ENCODE peak calls at places on chromosomes 7 and 10, in five cellular contexts. One of them, this sample, is unnamed.

GRCh38 chr7:68321076-68321639 is 1277.1 kb upstream of the AUTS2 start:
- DNase-seq in NCI-H1694: peak; percentile 49
- DNase-seq in IMR-90: no peak
- DNase-seq in EL: no peak
- DNase-seq in Ammon's horn: no peak
- DNase-seq in this sample: peak; percentile 15

GRCh38 chr7:21253740-21254687 is 173.9 kb upstream of the SP4 start:
- DNase-seq in NCI-H1694: peak; percentile 24
- DNase-seq in IMR-90: peak; percentile 26
- DNase-seq in Ammon's horn: peak; percentile 80
- DNase-seq in EL: peak; percentile 53
- DNase-seq in this sample: peak; percentile 29

GRCh38 chr7:114931656-114932011 is 9.7 kb downstream of the MDFIC start:
- DNase-seq in IMR-90: no peak
- DNase-seq in Ammon's horn: no peak
- DNase-seq in NCI-H1694: no peak
- DNase-seq in EL: no peak
- DNase-seq in this sample: no peak

GRCh38 chr10:76433161-76434005 is 1002.0 kb downstream of the LRMDA start:
- DNase-seq in IMR-90: no peak
- DNase-seq in NCI-H1694: no peak
- DNase-seq in Ammon's horn: no peak
- DNase-seq in EL: no peak
- DNase-seq in this sample: no peak

GRCh38 chr10:58919927-58920654 is 256.4 kb upstream of the PHYHIPL start:
- DNase-seq in IMR-90: peak; percentile 54
- DNase-seq in EL: peak; percentile 79
- DNase-seq in Ammon's horn: no peak
- DNase-seq in NCI-H1694: no peak
- DNase-seq in this sample: peak; percentile 92

GRCh38 chr7:28581351-28581750 is 169.0 kb downstream of the CREB5 start:
- DNase-seq in EL: no peak
- DNase-seq in Ammon's horn: no peak
- DNase-seq in NCI-H1694: no peak
- DNase-seq in IMR-90: no peak
- DNase-seq in this sample: no peak

GRCh38 chr10:58951750-58952149 is 224.7 kb upstream of the PHYHIPL start:
- DNase-seq in NCI-H1694: no peak
- DNase-seq in Ammon's horn: no peak
- DNase-seq in EL: peak; percentile 36
- DNase-seq in IMR-90: no peak
- DNase-seq in this sample: peak; percentile 97

GRCh38 chr7:1694551-1694950 is 24.5 kb downstream of the ELFN1 start:
- DNase-seq in NCI-H1694: no peak
- DNase-seq in EL: no peak
- DNase-seq in IMR-90: no peak
- DNase-seq in Ammon's horn: no peak
- DNase-seq in this sample: no peak

GRCh38 chr10:49596836-49597235 is 13.3 kb upstream of the SLC18A3 start:
- DNase-seq in NCI-H1694: no peak
- DNase-seq in IMR-90: no peak
- DNase-seq in Ammon's horn: no peak
- DNase-seq in EL: no peak
- DNase-seq in this sample: no peak

GRCh38 chr10:14186245-14186644 is 144.5 kb downstream of the FRMD4A start:
- DNase-seq in IMR-90: peak; percentile 11
- DNase-seq in NCI-H1694: no peak
- DNase-seq in Ammon's horn: no peak
- DNase-seq in EL: peak; percentile 25
- DNase-seq in this sample: no peak

GRCh38 chr10:130214431-130214830 is 78.2 kb downstream of the GLRX3 start:
- DNase-seq in IMR-90: no peak
- DNase-seq in NCI-H1694: no peak
- DNase-seq in Ammon's horn: no peak
- DNase-seq in EL: no peak
- DNase-seq in this sample: no peak

GRCh38 chr7:157691521-157692155 is 354.8 kb downstream of the DNAJB6 start:
- DNase-seq in Ammon's horn: no peak
- DNase-seq in IMR-90: no peak
- DNase-seq in EL: no peak
- DNase-seq in NCI-H1694: no peak
- DNase-seq in this sample: no peak

GRCh38 chr7:2374401-2374800 is 19.8 kb downstream of the EIF3B start:
- DNase-seq in NCI-H1694: no peak
- DNase-seq in IMR-90: no peak
- DNase-seq in EL: no peak
- DNase-seq in Ammon's horn: no peak
- DNase-seq in this sample: no peak

GRCh38 chr10:67539312-67539711 is 156.7 kb downstream of the CTNNA3 start:
- DNase-seq in EL: no peak
- DNase-seq in Ammon's horn: no peak
- DNase-seq in NCI-H1694: no peak
- DNase-seq in IMR-90: peak; percentile 1
- DNase-seq in this sample: no peak

GRCh38 chr7:416761-417624 is 102.7 kb downstream of the PDGFA start:
- DNase-seq in EL: no peak
- DNase-seq in IMR-90: no peak
- DNase-seq in Ammon's horn: no peak
- DNase-seq in NCI-H1694: no peak
- DNase-seq in this sample: no peak

This sample was measured in AG10803.